ENCODE peak calls at places on chromosomes 3 and 15, in four cellular contexts. J is AG09309, R is cardiac septum, B is left colon. D is an unnamed sample.

GRCh38 chr15:89192771-89193170 is 28.6 kb downstream of the RLBP1 start:
- DNase-seq in J (no peak), R (peak; percentile 17), B (no peak), D (no peak)

GRCh38 chr15:32705450-32705849 is 12.4 kb upstream of the GREM1 start:
- DNase-seq in J (no peak), R (no peak), B (no peak), D (no peak)

GRCh38 chr15:38714309-38715072 is 149.9 kb upstream of the RASGRP1 start:
- DNase-seq in J (peak; percentile 99), R (no peak), B (no peak), D (no peak)

GRCh38 chr15:68994149-68994548 is 20.3 kb upstream of the NOX5 start:
- DNase-seq in J (peak; percentile 38), R (no peak), B (no peak), D (peak; percentile 52)

GRCh38 chr3:29334652-29335189 is 53.9 kb downstream of the RBMS3 start:
- DNase-seq in J (no peak), R (no peak), B (no peak), D (no peak)

GRCh38 chr15:39279331-39279730 is 301.5 kb upstream of the THBS1 start:
- DNase-seq in J (peak; percentile 91), R (no peak), B (no peak), D (no peak)

GRCh38 chr15:68114356-68114755 is 60.2 kb downstream of the PIAS1 start:
- DNase-seq in J (no peak), R (no peak), B (no peak), D (no peak)

GRCh38 chr3:126540342-126540849 is 16.4 kb downstream of the CHST13 start:
- DNase-seq in J (peak; percentile 83), R (peak; percentile 63), B (peak; percentile 31), D (peak; percentile 69)

GRCh38 chr3:42501321-42501680 is 1.1 kb upstream of the VIPR1 start:
- DNase-seq in J (no peak), R (no peak), B (no peak), D (peak; percentile 73)

GRCh38 chr3:161682715-161683114 is 186.1 kb downstream of the OTOL1 start:
- DNase-seq in J (no peak), R (no peak), B (no peak), D (no peak)

GRCh38 chr15:93232840-93233239 is 143.8 kb upstream of the RGMA start:
- DNase-seq in J (no peak), R (no peak), B (no peak), D (no peak)

GRCh38 chr15:41934843-41935242 is 37.5 kb downstream of the EHD4 start:
- DNase-seq in J (no peak), R (no peak), B (no peak), D (peak; percentile 47)

GRCh38 chr15:69795601-69796000 is 302.1 kb downstream of the TLE3 start:
- DNase-seq in J (no peak), R (no peak), B (no peak), D (peak; percentile 62)

GRCh38 chr3:62238431-62238830 is 134.9 kb downstream of the FEZF2 start:
- DNase-seq in J (no peak), R (no peak), B (no peak), D (no peak)

GRCh38 chr3:71916747-71917369 is 131.9 kb upstream of the PROK2 start:
- DNase-seq in J (no peak), R (no peak), B (peak; percentile 28), D (no peak)

GRCh38 chr15:22887157-22887951 is 48.9 kb downstream of the NIPA2 start:
- DNase-seq in J (peak; percentile 45), R (peak; percentile 61), B (no peak), D (no peak)

GRCh38 chr3:12178091-12178820 is 19.5 kb upstream of the TIMP4 start:
- DNase-seq in J (no peak), R (peak; percentile 84), B (no peak), D (no peak)

GRCh38 chr3:127750226-127751031 is 71.9 kb downstream of the MGLL start:
- DNase-seq in J (peak; percentile 74), R (no peak), B (peak; percentile 31), D (no peak)

GRCh38 chr3:106256249-106256957 is 387.6 kb upstream of the CBLB start:
- DNase-seq in J (no peak), R (no peak), B (no peak), D (no peak)

GRCh38 chr3:51817375-51817774 is 38.3 kb upstream of the IQCF6 start:
- DNase-seq in J (no peak), R (no peak), B (no peak), D (no peak)

GRCh38 chr3:177402533-177402932 is 205.3 kb upstream of the TBL1XR1 start:
- DNase-seq in J (no peak), R (no peak), B (no peak), D (no peak)

GRCh38 chr3:189338366-189338765 is 166.6 kb downstream of the TPRG1 start:
- DNase-seq in J (no peak), R (no peak), B (no peak), D (no peak)

GRCh38 chr3:136305879-136306278 is 55.7 kb downstream of the PCCB start:
- DNase-seq in J (no peak), R (no peak), B (no peak), D (no peak)

GRCh38 chr15:48642795-48643194 is 2.7 kb downstream of the FBN1 start:
- DNase-seq in J (no peak), R (no peak), B (no peak), D (no peak)

GRCh38 chr3:66378256-66378655 is 122.6 kb downstream of the LRIG1 start:
- DNase-seq in J (no peak), R (no peak), B (no peak), D (no peak)

GRCh38 chr3:45272828-45273470 is 46.9 kb upstream of the TMEM158 start:
- DNase-seq in J (no peak), R (no peak), B (no peak), D (no peak)

GRCh38 chr3:24318668-24319287 is 175.9 kb downstream of the THRB start:
- DNase-seq in J (no peak), R (no peak), B (no peak), D (no peak)

GRCh38 chr3:19888428-19889152 is 45.4 kb downstream of the EFHB start:
- DNase-seq in J (no peak), R (no peak), B (no peak), D (no peak)

GRCh38 chr3:123396171-123397049 is 52.5 kb downstream of the ADCY5 start:
- DNase-seq in J (no peak), R (no peak), B (no peak), D (no peak)

GRCh38 chr15:95626501-95627361 is 703.8 kb upstream of the NR2F2 start:
- DNase-seq in J (no peak), R (no peak), B (no peak), D (no peak)

GRCh38 chr15:86162172-86162591 is 82.5 kb downstream of the AGBL1 start:
- DNase-seq in J (no peak), R (no peak), B (no peak), D (no peak)

GRCh38 chr3:41502461-41502860 is 303.2 kb downstream of the CTNNB1 start:
- DNase-seq in J (no peak), R (no peak), B (no peak), D (no peak)

GRCh38 chr3:100561459-100562158 is 47.8 kb upstream of the ADGRG7 start:
- DNase-seq in J (peak; percentile 87), R (no peak), B (no peak), D (no peak)

GRCh38 chr15:99452728-99453643 is 112.8 kb upstream of the MEF2A start:
- DNase-seq in J (no peak), R (peak; percentile 93), B (peak; percentile 75), D (peak; percentile 86)

GRCh38 chr15:68209735-68210408 is 4.7 kb upstream of the CALML4 start:
- DNase-seq in J (no peak), R (peak; percentile 41), B (no peak), D (peak; percentile 69)

GRCh38 chr3:148924572-148924971 is 59.5 kb downstream of the CPA3 start:
- DNase-seq in J (no peak), R (no peak), B (no peak), D (no peak)

GRCh38 chr15:98952381-98952803 is 55.2 kb downstream of the PGPEP1L start:
- DNase-seq in J (no peak), R (no peak), B (no peak), D (no peak)

GRCh38 chr3:13580256-13581023 is 31.5 kb downstream of the FBLN2 start:
- DNase-seq in J (no peak), R (no peak), B (no peak), D (no peak)

GRCh38 chr3:58722526-58722925 is 56.0 kb upstream of the FAM3D start:
- DNase-seq in J (no peak), R (no peak), B (no peak), D (no peak)

D was measured in coronary artery.